ENCODE peak calls at places on chromosomes 2 and 18, in six cellular contexts. One of them, this sample, is unnamed.
A peak's percentile ranks its signal among the peaks of the same experiment; 100 is the strongest.

GRCh38 chr2:240450532-240451107 is 15.2 kb downstream of the GPC1 start:
- DNase-seq in uterus: no peak
- DNase-seq in B cell: no peak
- DNase-seq in stimulated activated CD8-positive, alpha-beta memory T cell treated with anti-CD3 and anti-CD28 coated beads, Interleukin-2, amount 100 ng/mL, for 1 hour: no peak
- DNase-seq in AG04449: no peak
- DNase-seq in GM23248: no peak
- DNase-seq in this sample: no peak

GRCh38 chr18:29251681-29252080 is 1074.8 kb upstream of the CDH2 start:
- DNase-seq in uterus: no peak
- DNase-seq in B cell: no peak
- DNase-seq in stimulated activated CD8-positive, alpha-beta memory T cell treated with anti-CD3 and anti-CD28 coated beads, Interleukin-2, amount 100 ng/mL, for 1 hour: no peak
- DNase-seq in AG04449: no peak
- DNase-seq in GM23248: no peak
- DNase-seq in this sample: no peak

GRCh38 chr2:9243357-9243756 is 36.7 kb downstream of the ASAP2 start:
- DNase-seq in uterus: no peak
- DNase-seq in B cell: no peak
- DNase-seq in stimulated activated CD8-positive, alpha-beta memory T cell treated with anti-CD3 and anti-CD28 coated beads, Interleukin-2, amount 100 ng/mL, for 1 hour: no peak
- DNase-seq in AG04449: no peak
- DNase-seq in GM23248: no peak
- DNase-seq in this sample: no peak

GRCh38 chr18:51647942-51648341 is 450.5 kb upstream of the MEX3C start:
- DNase-seq in uterus: no peak
- DNase-seq in B cell: no peak
- DNase-seq in stimulated activated CD8-positive, alpha-beta memory T cell treated with anti-CD3 and anti-CD28 coated beads, Interleukin-2, amount 100 ng/mL, for 1 hour: no peak
- DNase-seq in AG04449: no peak
- DNase-seq in GM23248: no peak
- DNase-seq in this sample: no peak

GRCh38 chr2:44553456-44553855 is 191.7 kb downstream of the CAMKMT start:
- DNase-seq in uterus: no peak
- DNase-seq in B cell: no peak
- DNase-seq in stimulated activated CD8-positive, alpha-beta memory T cell treated with anti-CD3 and anti-CD28 coated beads, Interleukin-2, amount 100 ng/mL, for 1 hour: no peak
- DNase-seq in AG04449: no peak
- DNase-seq in GM23248: peak; percentile 84
- DNase-seq in this sample: no peak

GRCh38 chr2:217166241-217166640 is 306.4 kb upstream of the TNP1 start:
- DNase-seq in uterus: no peak
- DNase-seq in B cell: no peak
- DNase-seq in stimulated activated CD8-positive, alpha-beta memory T cell treated with anti-CD3 and anti-CD28 coated beads, Interleukin-2, amount 100 ng/mL, for 1 hour: no peak
- DNase-seq in AG04449: no peak
- DNase-seq in GM23248: peak; percentile 72
- DNase-seq in this sample: no peak

GRCh38 chr18:7624697-7625096 is 57.6 kb downstream of the PTPRM start:
- DNase-seq in uterus: no peak
- DNase-seq in B cell: no peak
- DNase-seq in stimulated activated CD8-positive, alpha-beta memory T cell treated with anti-CD3 and anti-CD28 coated beads, Interleukin-2, amount 100 ng/mL, for 1 hour: no peak
- DNase-seq in AG04449: no peak
- DNase-seq in GM23248: no peak
- DNase-seq in this sample: no peak

GRCh38 chr18:58402247-58402646 is 226.6 kb downstream of the ALPK2 start:
- DNase-seq in uterus: no peak
- DNase-seq in B cell: no peak
- DNase-seq in stimulated activated CD8-positive, alpha-beta memory T cell treated with anti-CD3 and anti-CD28 coated beads, Interleukin-2, amount 100 ng/mL, for 1 hour: no peak
- DNase-seq in AG04449: no peak
- DNase-seq in GM23248: no peak
- DNase-seq in this sample: no peak

This sample was measured in activated T-helper 2 cell treated with anti-CD3 and anti-CD28 coated beads, Interferon-gamma antibody, Interleukin-2, Interleukin-4, amounts not matched to agents 10 μg/mL and 5 μg/mL and 100 μg/mL, durations not matched to agents 14 hours and 24 hours and 36 hours.